ENCODE peak calls at places on chromosome 1, in five cellular contexts. X, B, Q, T and A are unnamed samples.

GRCh38 chr1:226655251-226656163 is 83.6 kb downstream of the ITPKB start:
- DNase-seq in X (no peak), B (no peak), Q (no peak), T (no peak), A (no peak)

GRCh38 chr1:112513112-112513870 is 4.5 kb downstream of the WNT2B start:
- DNase-seq in X (peak), B (no peak), Q (no peak), T (no peak), A (peak)

GRCh38 chr1:228376262-228376628 is 30.4 kb downstream of the TRIM11 start:
- DNase-seq in X (no peak), B (no peak), Q (no peak), T (no peak), A (no peak)

GRCh38 chr1:14265515-14265914 is 333.0 kb upstream of the KAZN start:
- DNase-seq in X (no peak), B (no peak), Q (no peak), T (no peak), A (no peak)

GRCh38 chr1:93577536-93578432 is 103.9 kb downstream of the BCAR3 start:
- DNase-seq in X (no peak), B (no peak), Q (no peak), T (no peak), A (no peak)

GRCh38 chr1:19317126-19317910 is 5.2 kb downstream of the SLC66A1 start:
- DNase-seq in X (no peak), B (no peak), Q (no peak), T (no peak), A (no peak)

GRCh38 chr1:201556841-201557571 is 18.1 kb downstream of the NAV1 start:
- DNase-seq in X (no peak), B (no peak), Q (no peak), T (no peak), A (peak)

GRCh38 chr1:216617081-216617480 is 106.1 kb downstream of the ESRRG start:
- DNase-seq in X (no peak), B (no peak), Q (no peak), T (no peak), A (no peak)

GRCh38 chr1:27522148-27522859 is 32.3 kb upstream of the WASF2 start:
- DNase-seq in X (no peak), B (peak), Q (peak), T (no peak), A (peak)

GRCh38 chr1:203178821-203179220 is 3.2 kb upstream of the MYBPH start:
- DNase-seq in X (no peak), B (no peak), Q (no peak), T (no peak), A (no peak)

GRCh38 chr1:44602675-44603610 is 71.3 kb downstream of the TMEM53 start:
- DNase-seq in X (no peak), B (no peak), Q (no peak), T (no peak), A (no peak)

GRCh38 chr1:73674945-73675561 is 522.9 kb downstream of the LRRIQ3 start:
- DNase-seq in X (no peak), B (no peak), Q (no peak), T (no peak), A (peak)

GRCh38 chr1:70811815-70812214 is 235.8 kb downstream of the PTGER3 start:
- DNase-seq in X (no peak), B (no peak), Q (no peak), T (no peak), A (no peak)

GRCh38 chr1:59506952-59507351 is 210.1 kb downstream of the FGGY start:
- DNase-seq in X (no peak), B (no peak), Q (no peak), T (no peak), A (peak)

GRCh38 chr1:91804546-91805023 is 81.4 kb downstream of the TGFBR3 start:
- DNase-seq in X (peak), B (peak), Q (peak), T (no peak), A (peak)

GRCh38 chr1:160724445-160725242 is 13.0 kb upstream of the CD48 start:
- DNase-seq in X (no peak), B (no peak), Q (no peak), T (no peak), A (no peak)

GRCh38 chr1:186326009-186326408 is 49.0 kb downstream of the TPR start:
- DNase-seq in X (no peak), B (no peak), Q (no peak), T (no peak), A (no peak)

GRCh38 chr1:22670352-22670964 is 17.4 kb downstream of the C1QB start:
- DNase-seq in X (no peak), B (no peak), Q (no peak), T (no peak), A (no peak)

GRCh38 chr1:151282883-151283725 is 1.0 kb downstream of the ZNF687 start:
- DNase-seq in X (no peak), B (no peak), Q (peak), T (no peak), A (peak)

GRCh38 chr1:55836086-55836485 is 620.9 kb upstream of the USP24 start:
- DNase-seq in X (no peak), B (no peak), Q (no peak), T (no peak), A (no peak)